ENCODE peak calls at places on chromosomes 1 and 21, in five cellular contexts. L is H1, H is HEK293T, X is HepG2, F is NT2/D1. K is an unnamed sample.

GRCh38 chr1:222928212-222928611 is 113.4 kb downstream of the DISP1 start:
- DNase-seq in F (peak; percentile 89), X (peak; percentile 49), L (peak; percentile 73), H (peak; percentile 43), K (no peak)

GRCh38 chr1:229030642-229031390 is 240.1 kb upstream of the RAB4A start:
- DNase-seq in H (no peak), L (no peak), F (no peak), X (no peak), K (no peak)

GRCh38 chr1:90821793-90822359 is 104.8 kb upstream of the BARHL2 start:
- DNase-seq in X (no peak), L (no peak), H (no peak), F (no peak), K (no peak)

GRCh38 chr1:97743129-97743528 is 177.7 kb downstream of the DPYD start:
- DNase-seq in L (no peak), H (no peak), X (no peak), F (no peak), K (no peak)

GRCh38 chr21:42179316-42179715 is 39.6 kb upstream of the ABCG1 start:
- DNase-seq in X (no peak), F (no peak), L (no peak), H (no peak), K (no peak)

GRCh38 chr1:16644179-16645043 is 22.3 kb downstream of the RNU1-3 start:
- DNase-seq in F (peak; percentile 87), H (peak; percentile 99), L (peak; percentile 92), X (peak; percentile 96), K (peak; percentile 93)

GRCh38 chr1:183590225-183591191 is at the start of gene NCF2:
- DNase-seq in H (no peak), F (no peak), X (no peak), L (no peak), K (peak; percentile 96)

GRCh38 chr1:7401814-7402547 is 369.1 kb upstream of the VAMP3 start:
- DNase-seq in X (peak; percentile 41), L (no peak), H (peak; percentile 32), F (peak; percentile 63), K (no peak)

GRCh38 chr1:107991371-107992066 is 26.5 kb upstream of the VAV3 start:
- DNase-seq in L (no peak), H (no peak), F (no peak), X (no peak), K (no peak)

GRCh38 chr1:58905628-58906256 is 121.9 kb upstream of the JUN start:
- DNase-seq in L (no peak), X (peak; percentile 52), F (no peak), H (no peak), K (no peak)

GRCh38 chr1:85313888-85314696 is 37.7 kb upstream of the BCL10 start:
- DNase-seq in X (no peak), H (no peak), F (no peak), L (no peak), K (no peak)

GRCh38 chr1:51679435-51679834 is 62.5 kb downstream of the OSBPL9 start:
- DNase-seq in L (no peak), F (no peak), H (no peak), X (no peak), K (peak; percentile 21)

GRCh38 chr1:84298336-84298687 is 3.2 kb upstream of the SAMD13 start:
- DNase-seq in L (no peak), H (peak; percentile 79), X (no peak), F (no peak), K (no peak)
- TF ChIP-seq SUZ12 in L (no peak), H (no peak), X (peak; percentile 30), F (no peak), K (no peak)

DNA sequence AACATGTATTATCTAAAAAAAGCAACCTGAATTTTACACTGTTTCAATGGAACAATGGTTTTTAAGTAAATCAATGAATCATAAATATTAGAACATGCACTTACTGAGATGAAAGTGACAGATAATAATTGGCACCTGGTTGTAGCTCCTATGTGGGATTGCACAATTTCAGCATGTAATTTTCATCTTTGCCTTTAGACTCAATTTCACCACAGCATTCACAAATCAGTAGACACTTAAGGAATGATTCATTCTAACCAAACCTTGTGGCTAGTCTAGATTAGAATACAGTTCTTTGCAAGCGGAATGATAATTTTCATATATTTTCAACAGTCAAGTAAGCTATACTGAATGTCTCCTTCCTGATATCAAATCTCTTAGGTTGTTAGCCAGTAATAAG is 853.4 kb downstream of the KCNT2 start:
- DNase-seq in L (no peak), F (no peak), H (no peak), X (no peak), K (no peak)
- TF ChIP-seq SUZ12 in L (no peak), F (no peak), H (no peak), X (no peak), K (no peak)

DNA sequence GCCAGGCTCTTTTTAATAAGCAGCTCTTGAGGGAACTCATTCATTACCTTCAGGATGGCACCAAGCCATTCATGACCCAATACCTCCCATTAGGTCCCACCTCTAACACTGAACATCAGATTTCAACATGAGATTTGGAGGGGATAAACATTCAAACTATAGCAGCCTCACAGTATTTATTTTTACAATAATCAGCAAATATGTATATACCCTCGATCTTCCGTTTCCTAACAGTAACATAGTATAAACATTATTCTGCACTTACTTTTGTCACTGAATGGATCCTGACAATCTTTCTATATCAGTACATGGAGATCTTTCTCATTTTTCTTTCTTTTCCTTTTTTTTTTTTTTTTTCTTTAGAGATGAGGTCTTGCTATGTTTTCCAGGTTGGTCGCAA is 5.4 kb downstream of the CATSPER4 start:
- DNase-seq in F (no peak), X (no peak), H (no peak), L (no peak), K (no peak)
- TF ChIP-seq SUZ12 in F (no peak), X (no peak), H (no peak), L (no peak), K (no peak)

GRCh38 chr1:158149577-158150269 is 31.0 kb upstream of the CD1D start:
- DNase-seq in F (peak; percentile 96), H (peak; percentile 99), L (peak; percentile 69), X (peak; percentile 56), K (peak; percentile 19)
- TF ChIP-seq SUZ12 in F (no peak), H (no peak), L (no peak), X (no peak), K (no peak)

GRCh38 chr1:245448858-245449534 is 294.2 kb downstream of the KIF26B start:
- DNase-seq in F (no peak), L (no peak), X (no peak), H (no peak), K (no peak)
- TF ChIP-seq SUZ12 in F (no peak), L (no peak), X (no peak), H (no peak), K (no peak)

K was measured in GM12878.